ENCODE peak calls at places on chromosomes 13 and 19, in five cellular contexts. One of them, this sample, is unnamed.

GRCh38 chr13:31056650-31057275 is 104.9 kb downstream of the HSPH1 start:
- DNase-seq in GM23338: peak; percentile 21
- DNase-seq in DND-41: no peak
- DNase-seq in K562: no peak
- DNase-seq in neural progenitor cell: no peak
- DNase-seq in this sample: peak; percentile 47

GRCh38 chr13:44459674-44460073 is 86.0 kb downstream of the SERP2 start:
- DNase-seq in K562: no peak
- DNase-seq in GM23338: no peak
- DNase-seq in neural progenitor cell: no peak
- DNase-seq in DND-41: no peak
- DNase-seq in this sample: no peak

GRCh38 chr13:33279898-33280549 is 5.5 kb downstream of the STARD13 start:
- DNase-seq in DND-41: no peak
- DNase-seq in neural progenitor cell: no peak
- DNase-seq in K562: no peak
- DNase-seq in GM23338: no peak
- DNase-seq in this sample: peak; percentile 86

GRCh38 chr19:40600086-40600917 is 867 bp upstream of the LTBP4 start:
- DNase-seq in neural progenitor cell: peak; percentile 23
- DNase-seq in GM23338: peak; percentile 57
- DNase-seq in DND-41: no peak
- DNase-seq in K562: no peak
- DNase-seq in this sample: no peak

GRCh38 chr13:76894401-76895110 is 8.4 kb upstream of the KCTD12 start:
- DNase-seq in K562: no peak
- DNase-seq in GM23338: no peak
- DNase-seq in neural progenitor cell: no peak
- DNase-seq in DND-41: no peak
- DNase-seq in this sample: no peak

GRCh38 chr13:29471551-29471950 is 123.9 kb downstream of the SLC7A1 start:
- DNase-seq in GM23338: no peak
- DNase-seq in K562: peak; percentile 14
- DNase-seq in neural progenitor cell: no peak
- DNase-seq in DND-41: no peak
- DNase-seq in this sample: no peak

GRCh38 chr13:55500694-55501093 is 1640.0 kb upstream of the PRR20A start:
- DNase-seq in neural progenitor cell: no peak
- DNase-seq in DND-41: no peak
- DNase-seq in GM23338: no peak
- DNase-seq in K562: no peak
- DNase-seq in this sample: no peak

GRCh38 chr19:14101003-14101545 is 10.5 kb upstream of the SAMD1 start:
- DNase-seq in DND-41: no peak
- DNase-seq in neural progenitor cell: no peak
- DNase-seq in GM23338: no peak
- DNase-seq in K562: no peak
- DNase-seq in this sample: no peak

GRCh38 chr13:44151474-44151873 is 222.2 kb upstream of the SERP2 start:
- DNase-seq in GM23338: no peak
- DNase-seq in neural progenitor cell: no peak
- DNase-seq in DND-41: no peak
- DNase-seq in K562: no peak
- DNase-seq in this sample: no peak

GRCh38 chr13:111639196-111639705 is 318.8 kb downstream of the TEX29 start:
- DNase-seq in neural progenitor cell: no peak
- DNase-seq in K562: no peak
- DNase-seq in DND-41: no peak
- DNase-seq in GM23338: no peak
- DNase-seq in this sample: no peak

GRCh38 chr13:40537146-40537895 is 129.1 kb downstream of the FOXO1 start:
- DNase-seq in DND-41: no peak
- DNase-seq in GM23338: no peak
- DNase-seq in neural progenitor cell: peak; percentile 18
- DNase-seq in K562: no peak
- DNase-seq in this sample: no peak

GRCh38 chr19:44677019-44677809 is 5.9 kb downstream of the CEACAM19 start:
- DNase-seq in DND-41: no peak
- DNase-seq in neural progenitor cell: peak; percentile 21
- DNase-seq in K562: peak; percentile 83
- DNase-seq in GM23338: peak; percentile 76
- DNase-seq in this sample: peak; percentile 55

GRCh38 chr13:49314344-49314882 is 66.7 kb downstream of the CDADC1 start:
- DNase-seq in DND-41: no peak
- DNase-seq in neural progenitor cell: no peak
- DNase-seq in K562: no peak
- DNase-seq in GM23338: no peak
- DNase-seq in this sample: no peak

GRCh38 chr13:23752111-23753001 is 136.8 kb downstream of the MIPEP start:
- DNase-seq in K562: no peak
- DNase-seq in GM23338: no peak
- DNase-seq in neural progenitor cell: no peak
- DNase-seq in DND-41: no peak
- DNase-seq in this sample: no peak

GRCh38 chr19:3481241-3482090 is 1.1 kb upstream of the SMIM24 start:
- DNase-seq in GM23338: no peak
- DNase-seq in DND-41: no peak
- DNase-seq in neural progenitor cell: no peak
- DNase-seq in K562: peak; percentile 24
- DNase-seq in this sample: no peak

GRCh38 chr19:10915511-10916091 is 12.8 kb downstream of the YIPF2 start:
- DNase-seq in DND-41: no peak
- DNase-seq in neural progenitor cell: no peak
- DNase-seq in GM23338: no peak
- DNase-seq in K562: no peak
- DNase-seq in this sample: peak; percentile 81

GRCh38 chr19:41753159-41753558 is 2.2 kb upstream of the CEACAM6 start:
- DNase-seq in K562: peak; percentile 63
- DNase-seq in GM23338: peak; percentile 85
- DNase-seq in DND-41: peak; percentile 65
- DNase-seq in neural progenitor cell: peak; percentile 50
- DNase-seq in this sample: peak; percentile 3

DNA sequence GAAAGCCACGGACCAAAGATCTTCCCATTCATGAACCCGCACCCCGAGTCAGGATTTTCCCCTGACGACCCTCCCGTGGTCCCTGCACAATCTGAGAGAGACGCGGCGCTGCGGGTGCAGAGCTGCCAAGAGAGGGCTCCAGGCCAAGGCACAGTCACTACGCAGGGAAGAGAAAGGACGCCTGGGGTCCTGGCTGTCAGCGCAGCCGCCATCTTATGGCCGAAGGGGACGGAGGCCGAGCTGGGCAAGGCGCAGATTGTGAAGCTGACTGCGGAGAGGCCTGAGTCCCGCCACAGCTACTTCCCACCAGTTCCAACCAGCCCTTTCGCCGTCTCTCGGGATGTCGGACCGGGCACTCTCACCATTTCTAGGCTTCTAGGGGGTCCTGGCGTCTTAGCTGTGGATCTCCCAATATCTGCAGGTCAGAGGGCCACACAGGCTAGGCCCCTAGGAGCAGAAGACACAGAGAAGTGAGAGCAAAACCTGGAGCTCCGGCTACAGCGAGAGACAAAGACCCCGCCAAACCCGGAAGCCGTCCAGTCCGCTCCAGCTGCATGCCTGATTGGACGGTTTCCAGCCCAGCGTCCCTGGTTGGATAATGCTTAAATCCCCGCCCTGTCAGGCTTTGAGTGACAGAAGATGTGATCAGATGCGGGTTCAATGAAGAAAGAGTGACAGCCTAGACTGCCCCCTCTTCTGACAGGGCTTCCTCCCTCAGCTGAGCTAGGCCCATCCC is at the start of gene ZNF100:
- DNase-seq in K562: peak; percentile 86
- DNase-seq in DND-41: peak; percentile 96
- DNase-seq in GM23338: peak; percentile 98
- DNase-seq in neural progenitor cell: peak; percentile 96
- DNase-seq in this sample: peak; percentile 90
- TF ChIP-seq CTCF in K562: no peak
- TF ChIP-seq CTCF in DND-41: peak; percentile 40
- TF ChIP-seq CTCF in GM23338: no peak
- TF ChIP-seq CTCF in neural progenitor cell: peak; percentile 4
- TF ChIP-seq CTCF in this sample: no peak

GRCh38 chr19:31355330-31356289 is 6.4 kb upstream of the TSHZ3 start:
- DNase-seq in DND-41: no peak
- DNase-seq in neural progenitor cell: peak; percentile 67
- DNase-seq in GM23338: peak; percentile 95
- DNase-seq in K562: no peak
- DNase-seq in this sample: no peak
- TF ChIP-seq EZH2 in DND-41: no peak
- TF ChIP-seq EZH2 in neural progenitor cell: peak; percentile 38
- TF ChIP-seq EZH2 in GM23338: peak; percentile 3
- TF ChIP-seq EZH2 in K562: no peak
- TF ChIP-seq EZH2 in this sample: no peak

DNA sequence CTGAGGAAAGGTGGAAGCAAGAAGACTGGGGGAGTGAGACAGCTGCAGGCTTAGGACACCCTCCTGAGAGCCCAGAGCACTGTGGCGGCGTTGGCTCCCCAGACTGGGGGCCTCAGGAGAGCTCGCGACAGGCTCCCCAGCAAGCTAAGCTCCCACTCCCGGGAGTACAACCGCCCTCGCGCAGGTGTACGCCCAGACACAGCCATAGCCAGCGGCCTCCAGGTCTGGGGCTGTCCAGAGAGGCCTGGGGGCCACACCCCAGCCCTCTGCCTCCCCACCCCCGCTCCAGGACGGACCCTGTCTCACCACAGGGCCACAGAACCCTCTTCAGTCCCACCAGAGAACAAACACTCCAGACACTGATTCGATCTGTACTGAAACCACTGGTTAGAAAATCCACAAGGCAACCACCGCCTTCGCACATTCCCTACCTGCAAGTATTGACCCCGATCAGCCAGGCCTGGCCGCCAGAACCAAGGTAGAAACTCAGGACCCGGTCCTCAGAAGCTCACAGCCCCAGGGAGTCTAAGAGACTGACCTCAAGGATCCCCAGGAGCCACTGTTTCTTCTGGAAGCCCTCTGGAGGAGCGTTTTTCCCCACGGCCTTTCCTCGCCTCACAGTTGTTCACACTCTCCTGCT is 16.3 kb downstream of the ZIC5 start:
- DNase-seq in neural progenitor cell: no peak
- DNase-seq in DND-41: no peak
- DNase-seq in K562: no peak
- DNase-seq in GM23338: peak; percentile 60
- DNase-seq in this sample: no peak
- H3K27me3 ChIP-seq in neural progenitor cell: peaks cover 19% of the 10 kb centered on the region
- H3K27me3 ChIP-seq in DND-41: peaks cover 8% of the 10 kb centered on the region
- H3K27me3 ChIP-seq in K562: peaks cover 62% of the 10 kb centered on the region
- H3K27me3 ChIP-seq in GM23338: peaks cover 72% of the 10 kb centered on the region
- H3K27me3 ChIP-seq in this sample: peaks cover 62% of the 10 kb centered on the region

GRCh38 chr13:52809310-52809769 is 39.1 kb downstream of the PCDH8 start:
- DNase-seq in neural progenitor cell: peak; percentile 80
- DNase-seq in DND-41: peak; percentile 84
- DNase-seq in K562: peak; percentile 85
- DNase-seq in GM23338: peak; percentile 86
- DNase-seq in this sample: peak; percentile 40
- TF ChIP-seq CTCF in neural progenitor cell: peak; percentile 91
- TF ChIP-seq CTCF in DND-41: peak; percentile 89
- TF ChIP-seq CTCF in K562: peak; percentile 74
- TF ChIP-seq CTCF in GM23338: peak; percentile 83
- TF ChIP-seq CTCF in this sample: no peak

GRCh38 chr13:104805346-104805745 is 1730.1 kb downstream of the EFNB2 start:
- DNase-seq in neural progenitor cell: no peak
- DNase-seq in DND-41: peak; percentile 59
- DNase-seq in GM23338: no peak
- DNase-seq in K562: no peak
- DNase-seq in this sample: no peak

GRCh38 chr13:104809483-104809882 is 1726.0 kb downstream of the EFNB2 start:
- DNase-seq in K562: no peak
- DNase-seq in GM23338: no peak
- DNase-seq in neural progenitor cell: no peak
- DNase-seq in DND-41: peak; percentile 68
- DNase-seq in this sample: peak; percentile 45

DNA sequence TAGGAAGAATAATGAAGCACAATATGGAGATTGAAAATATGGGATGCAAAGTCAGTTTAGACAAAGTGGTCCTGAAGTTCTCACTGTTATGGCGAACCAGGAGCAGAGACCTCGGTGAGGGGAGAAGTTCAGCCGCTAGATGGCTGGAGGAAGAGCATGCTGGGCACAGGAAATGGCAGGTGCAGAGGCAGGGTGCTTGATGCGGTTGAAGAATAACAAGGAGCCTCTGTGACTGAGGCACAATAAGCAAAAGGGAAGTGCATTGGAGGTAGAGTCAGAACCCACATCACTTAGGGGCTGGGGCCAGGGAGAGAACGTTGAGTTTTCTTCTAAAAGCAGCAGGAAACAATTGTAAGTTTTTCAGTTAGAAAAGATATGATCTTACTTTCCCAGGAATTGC is 1725.2 kb downstream of the EFNB2 start:
- DNase-seq in K562: no peak
- DNase-seq in DND-41: peak; percentile 90
- DNase-seq in GM23338: no peak
- DNase-seq in neural progenitor cell: no peak
- DNase-seq in this sample: no peak
- TF ChIP-seq EZH2 in K562: no peak
- TF ChIP-seq EZH2 in DND-41: no peak
- TF ChIP-seq EZH2 in GM23338: no peak
- TF ChIP-seq EZH2 in neural progenitor cell: no peak
- TF ChIP-seq EZH2 in this sample: no peak

GRCh38 chr19:18613589-18614234 is 1.0 kb downstream of the TMEM59L start:
- DNase-seq in neural progenitor cell: peak; percentile 52
- DNase-seq in GM23338: peak; percentile 40
- DNase-seq in K562: no peak
- DNase-seq in DND-41: no peak
- DNase-seq in this sample: no peak
- H3K27me3 ChIP-seq in neural progenitor cell: peaks cover 84% of the 10 kb centered on the region
- H3K27me3 ChIP-seq in GM23338: peaks cover 75% of the 10 kb centered on the region
- H3K27me3 ChIP-seq in K562: peaks cover 71% of the 10 kb centered on the region
- H3K27me3 ChIP-seq in DND-41: peaks cover 33% of the 10 kb centered on the region
- H3K27me3 ChIP-seq in this sample: peaks cover 56% of the 10 kb centered on the region

DNA sequence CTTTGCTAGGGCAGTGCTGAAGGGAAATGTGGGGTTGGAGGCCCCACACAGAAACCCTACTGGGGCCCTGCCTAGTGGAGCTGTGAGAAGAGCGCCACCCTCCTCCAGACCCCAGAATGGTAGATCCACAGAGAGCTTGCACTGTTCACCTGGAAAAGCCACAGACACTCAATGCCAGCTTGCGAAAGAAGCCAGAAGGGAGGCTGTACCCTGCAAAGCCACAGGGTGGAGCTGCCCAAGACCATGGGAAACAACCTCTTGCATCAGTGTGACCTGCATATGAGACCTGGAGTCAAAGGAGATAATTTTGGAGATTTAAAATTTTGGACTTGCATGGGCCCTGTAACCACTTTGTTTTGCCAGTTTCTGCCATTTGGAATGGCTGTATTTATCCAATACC is 615.4 kb upstream of the MIR17HG start:
- DNase-seq in K562: no peak
- DNase-seq in DND-41: no peak
- DNase-seq in neural progenitor cell: peak; percentile 6
- DNase-seq in GM23338: peak; percentile 57
- DNase-seq in this sample: no peak
- TF ChIP-seq CTCF in K562: no peak
- TF ChIP-seq CTCF in DND-41: peak; percentile 20
- TF ChIP-seq CTCF in neural progenitor cell: peak; percentile 37
- TF ChIP-seq CTCF in GM23338: peak; percentile 57
- TF ChIP-seq CTCF in this sample: no peak

DNA sequence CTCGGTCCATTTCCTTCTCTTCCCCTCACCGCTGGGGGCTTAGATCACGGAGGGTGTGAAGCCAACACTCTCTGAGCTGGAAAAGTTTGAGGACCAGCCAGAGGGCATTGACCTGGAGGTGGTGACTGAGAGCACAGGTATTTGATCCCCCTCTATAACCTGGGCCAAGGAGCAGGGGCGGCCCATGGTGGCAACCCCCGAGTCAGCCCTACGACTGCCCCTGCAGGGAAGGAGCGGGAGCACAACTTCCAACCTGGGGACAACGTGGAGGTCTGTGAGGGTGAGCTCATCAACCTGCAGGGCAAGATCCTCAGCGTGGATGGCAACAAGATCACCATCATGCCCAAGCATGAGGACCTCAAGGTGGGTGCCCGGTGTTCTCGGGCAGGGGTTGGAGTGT is 11.6 kb upstream of the TIMM50 start:
- DNase-seq in GM23338: peak; percentile 29
- DNase-seq in neural progenitor cell: no peak
- DNase-seq in DND-41: no peak
- DNase-seq in K562: no peak
- DNase-seq in this sample: no peak
- TF ChIP-seq EZH2 in GM23338: no peak
- TF ChIP-seq EZH2 in neural progenitor cell: no peak
- TF ChIP-seq EZH2 in DND-41: no peak
- TF ChIP-seq EZH2 in K562: no peak
- TF ChIP-seq EZH2 in this sample: no peak

This sample was measured in fibroblast of lung.